ENCODE peak calls at places on chromosomes 16 and 17, in ten cellular contexts. V, Z, Q, I, F, M, D, C, X and T are unnamed samples.
A peak's percentile ranks its signal among the peaks of the same experiment; 100 is the strongest.

GRCh38 chr16:75198135-75198600 is 8.8 kb downstream of the CTRB2 start:
- DNase-seq in M (peak; percentile 42), Z (no peak), V (no peak), X (no peak), I (peak; percentile 13), C (no peak), F (peak; percentile 56), D (no peak), Q (no peak), T (no peak)

GRCh38 chr17:81170727-81171494 is 4.9 kb upstream of the AATK start:
- DNase-seq in Q (no peak), I (no peak), V (no peak), F (no peak), X (no peak), M (no peak), C (no peak), Z (no peak), D (no peak), T (peak; percentile 69)

GRCh38 chr16:46885960-46886763 is 2.0 kb downstream of the GPT2 start:
- DNase-seq in F (no peak), V (no peak), Q (no peak), M (no peak), I (no peak), X (peak; percentile 16), Z (no peak), C (no peak), D (no peak), T (peak; percentile 62)

GRCh38 chr16:10738231-10739077 is 5.2 kb upstream of the NUBP1 start:
- DNase-seq in D (peak; percentile 24), C (no peak), V (no peak), I (no peak), Z (no peak), M (peak; percentile 89), F (no peak), X (peak; percentile 60), Q (peak; percentile 40), T (peak; percentile 68)

GRCh38 chr16:73048292-73049050 is 543 bp upstream of the ZFHX3 start:
- DNase-seq in F (peak; percentile 47), X (no peak), M (no peak), Z (no peak), Q (no peak), V (no peak), D (no peak), I (no peak), C (no peak), T (no peak)

GRCh38 chr17:57892146-57892819 is 42.4 kb upstream of the MRPS23 start:
- DNase-seq in I (peak; percentile 67), F (peak; percentile 82), C (peak; percentile 23), Z (peak; percentile 61), X (no peak), M (peak; percentile 87), V (peak; percentile 64), Q (peak; percentile 81), D (peak; percentile 76), T (peak; percentile 81)

GRCh38 chr16:65967376-65967775 is 399.1 kb upstream of the CDH5 start:
- DNase-seq in I (no peak), D (no peak), Q (no peak), X (no peak), M (peak; percentile 27), F (no peak), V (no peak), C (no peak), Z (no peak), T (no peak)

GRCh38 chr17:6823011-6823442 is 8.5 kb downstream of the TEKT1 start:
- DNase-seq in Z (no peak), F (no peak), X (peak; percentile 24), M (peak; percentile 92), C (no peak), D (no peak), Q (no peak), I (peak; percentile 66), V (no peak), T (no peak)

GRCh38 chr16:72612271-72612670 is 435.7 kb downstream of the ZFHX3 start:
- DNase-seq in X (no peak), C (no peak), D (no peak), Z (no peak), M (peak; percentile 53), Q (no peak), I (no peak), V (no peak), F (no peak), T (no peak)